ENCODE peak calls at places on chromosomes 3 and 15, in five cellular contexts. C, I, H, R and L are unnamed samples.

GRCh38 chr3:73766599-73767378 is 142.0 kb upstream of the PDZRN3 start:
- DNase-seq in I (no peak), C (no peak), H (no peak), R (no peak), L (no peak)

GRCh38 chr15:33309602-33310276 is 1.0 kb upstream of the RYR3 start:
- DNase-seq in H (no peak), C (peak), R (no peak), I (no peak), L (peak)

GRCh38 chr15:72491768-72492167 is 17.6 kb downstream of the ARIH1 start:
- DNase-seq in I (no peak), H (no peak), C (no peak), R (no peak), L (no peak)

GRCh38 chr3:149442845-149443544 is 31.5 kb upstream of the TM4SF4 start:
- DNase-seq in I (peak), H (peak), R (no peak), C (no peak), L (no peak)

GRCh38 chr3:58691997-58692396 is 25.4 kb upstream of the FAM3D start:
- DNase-seq in R (no peak), C (peak), H (peak), I (no peak), L (peak)

GRCh38 chr3:79297242-79297641 is 470.6 kb downstream of the ROBO1 start:
- DNase-seq in H (no peak), R (peak), I (no peak), C (no peak), L (no peak)

GRCh38 chr15:70098461-70099166 is 897 bp upstream of the TLE3 start:
- DNase-seq in H (peak), I (no peak), R (peak), C (peak), L (peak)

GRCh38 chr3:151347432-151347831 is 18.1 kb upstream of the P2RY13 start:
- DNase-seq in I (no peak), R (no peak), C (no peak), H (no peak), L (no peak)

GRCh38 chr15:98658831-98659699 is 10.7 kb downstream of the IGF1R start:
- DNase-seq in R (peak), I (peak), H (peak), C (peak), L (peak)

GRCh38 chr3:13280856-13281656 is 139.1 kb downstream of the NUP210 start:
- DNase-seq in I (no peak), H (no peak), R (no peak), C (peak), L (no peak)

GRCh38 chr15:96625251-96625650 is 294.8 kb downstream of the NR2F2 start:
- DNase-seq in I (no peak), C (no peak), R (no peak), H (no peak), L (no peak)

GRCh38 chr3:125351152-125351551 is 24.0 kb downstream of the ZNF148 start:
- DNase-seq in I (no peak), R (no peak), C (no peak), H (no peak), L (no peak)

GRCh38 chr15:51087513-51087912 is 7.2 kb downstream of the TNFAIP8L3 start:
- DNase-seq in C (no peak), R (no peak), H (no peak), I (no peak), L (no peak)

GRCh38 chr3:40645883-40646282 is 121.1 kb downstream of the ZNF621 start:
- DNase-seq in C (no peak), R (no peak), H (no peak), I (no peak), L (no peak)

GRCh38 chr15:91100561-91101355 is 701 bp downstream of the SV2B start:
- DNase-seq in H (no peak), I (no peak), R (no peak), C (no peak), L (no peak)

GRCh38 chr3:39177708-39178332 is 14.6 kb downstream of the XIRP1 start:
- DNase-seq in C (peak), R (peak), I (peak), H (peak), L (peak)

GRCh38 chr15:33113666-33114483 is 80.6 kb downstream of the FMN1 start:
- DNase-seq in I (no peak), C (peak), H (no peak), R (no peak), L (no peak)

GRCh38 chr15:80991446-80991845 is 1.8 kb upstream of the MESD start:
- DNase-seq in C (peak), R (no peak), H (no peak), I (no peak), L (no peak)

GRCh38 chr3:173395412-173396181 is 1.9 kb upstream of the NLGN1 start:
- DNase-seq in C (peak), I (no peak), H (peak), R (no peak), L (peak)

GRCh38 chr15:40058476-40059140 is 19.6 kb upstream of the SRP14 start:
- DNase-seq in H (no peak), I (no peak), R (no peak), C (no peak), L (no peak)

GRCh38 chr15:57387644-57388076 is 11.4 kb downstream of the CGNL1 start:
- DNase-seq in I (no peak), H (no peak), R (no peak), C (no peak), L (no peak)

GRCh38 chr3:136954980-136955780 is 2.6 kb upstream of the IL20RB start:
- DNase-seq in H (no peak), R (peak), C (no peak), I (no peak), L (no peak)

GRCh38 chr15:94083467-94083991 is 147.8 kb upstream of the MCTP2 start:
- DNase-seq in C (no peak), R (no peak), I (no peak), H (no peak), L (no peak)

GRCh38 chr3:27467545-27467944 is 16.6 kb downstream of the SLC4A7 start:
- DNase-seq in H (no peak), R (peak), C (peak), I (no peak), L (peak)

GRCh38 chr3:55459838-55460237 is 27.3 kb downstream of the WNT5A start:
- DNase-seq in H (no peak), I (no peak), C (no peak), R (no peak), L (no peak)

GRCh38 chr3:97057365-97057764 is 243.0 kb downstream of the EPHA6 start:
- DNase-seq in H (no peak), I (no peak), R (no peak), C (no peak), L (no peak)

GRCh38 chr15:76342046-76342381 is 5.4 kb downstream of the ISL2 start:
- DNase-seq in C (no peak), R (no peak), I (no peak), H (no peak), L (no peak)

GRCh38 chr3:87761341-87761740 is 297.5 kb downstream of the CGGBP1 start:
- DNase-seq in R (no peak), I (no peak), H (no peak), C (no peak), L (no peak)

GRCh38 chr15:25176616-25176923 is 221.8 kb downstream of the SNRPN start:
- DNase-seq in H (no peak), C (no peak), I (no peak), R (no peak), L (no peak)

GRCh38 chr3:42061042-42061710 is 30.0 kb upstream of the TRAK1 start:
- DNase-seq in I (no peak), H (no peak), R (no peak), C (no peak), L (no peak)

GRCh38 chr3:122076414-122077292 is 21.5 kb downstream of the CD86 start:
- DNase-seq in R (peak), C (no peak), H (no peak), I (no peak), L (no peak)

GRCh38 chr3:122080188-122080587 is 25.0 kb downstream of the CD86 start:
- DNase-seq in H (no peak), R (no peak), C (no peak), I (no peak), L (no peak)

GRCh38 chr3:122077293-122078234 is 22.4 kb downstream of the CD86 start:
- DNase-seq in I (no peak), H (no peak), C (no peak), R (no peak), L (no peak)

GRCh38 chr3:122079524-122079923 is 24.4 kb downstream of the CD86 start:
- DNase-seq in C (no peak), I (no peak), R (no peak), H (no peak), L (no peak)

DNA sequence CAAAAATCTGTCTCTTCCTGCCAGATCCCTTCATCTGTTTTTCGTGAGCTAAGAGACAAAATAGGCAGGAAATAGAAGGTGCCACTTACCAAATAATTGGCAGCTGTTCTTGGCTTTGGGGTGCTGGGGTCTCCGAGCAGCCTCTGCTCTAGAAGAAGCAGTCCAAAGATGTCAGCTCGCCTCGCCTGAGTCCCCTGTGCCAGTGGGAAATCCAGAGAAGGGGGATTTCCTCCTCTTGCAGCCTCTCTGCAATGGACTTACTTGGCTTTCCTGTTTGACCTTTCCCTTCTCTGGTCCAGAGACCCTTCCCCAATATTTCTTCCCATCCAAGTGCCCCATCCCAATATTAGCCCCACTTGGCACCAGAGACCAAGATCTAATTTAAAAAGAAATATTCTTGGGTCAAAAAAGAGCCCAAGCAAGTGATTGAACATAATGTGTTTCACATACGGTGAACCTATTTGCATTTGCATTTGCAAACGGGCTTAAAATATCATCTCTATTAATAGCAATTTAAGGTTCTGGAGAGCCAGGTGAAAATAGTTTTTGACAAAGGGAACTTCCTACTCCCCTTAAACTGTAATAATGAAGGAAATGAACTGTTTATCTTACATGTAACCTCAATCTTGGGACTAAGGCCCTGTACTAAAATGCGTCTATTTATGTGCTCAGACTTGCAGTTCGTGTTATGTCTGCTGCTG is 23.2 kb downstream of the CD86 start:
- DNase-seq in I (no peak), C (no peak), H (no peak), R (no peak), L (no peak)
- TF ChIP-seq JUND in I (no peak), C (no peak), H (no peak), R (no peak), L (no peak)

DNA sequence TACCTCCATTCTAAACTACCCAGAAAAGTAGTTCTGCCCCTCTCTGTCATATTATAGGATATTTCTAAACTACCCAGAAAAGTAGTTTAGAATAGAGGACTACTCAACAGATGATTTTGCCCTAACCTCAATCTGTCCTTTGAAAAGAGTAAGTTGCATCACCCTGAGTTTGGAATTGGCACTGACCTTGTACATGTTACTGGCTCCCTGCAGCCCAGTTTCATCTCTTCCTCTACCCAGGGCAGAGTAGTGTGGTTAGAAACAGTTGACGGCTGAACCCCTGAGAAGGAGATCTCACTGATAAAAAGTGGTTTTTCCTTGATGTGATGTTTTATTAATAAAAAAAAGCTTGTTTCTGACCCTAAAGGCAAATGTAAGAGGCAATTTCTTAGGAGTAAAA is 340.5 kb upstream of the NECTIN3 start:
- DNase-seq in H (no peak), I (no peak), C (no peak), R (no peak), L (no peak)
- TF ChIP-seq JUND in H (no peak), I (no peak), C (no peak), R (no peak), L (no peak)

DNA sequence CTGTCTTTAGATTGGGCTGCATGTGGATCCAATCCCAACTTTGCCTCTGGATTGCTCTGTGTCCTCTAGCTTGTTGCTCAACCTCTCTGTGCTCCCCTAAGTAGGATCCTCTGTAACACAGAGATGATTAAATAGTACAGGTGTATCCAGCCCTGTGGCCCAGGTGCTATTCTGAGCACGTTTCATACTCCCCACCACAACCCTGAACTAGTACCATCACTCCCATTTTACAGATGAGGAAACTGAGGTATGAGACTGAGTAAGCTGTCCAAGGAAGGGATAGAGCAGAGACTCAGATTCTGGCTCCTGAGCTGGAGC is 7.2 kb downstream of the ISG20 start:
- DNase-seq in I (no peak), R (no peak), H (no peak), C (no peak), L (no peak)
- TF ChIP-seq JUND in I (no peak), R (no peak), H (no peak), C (no peak), L (no peak)

GRCh38 chr15:64101018-64101417 is 5.2 kb downstream of the SNX1 start:
- DNase-seq in H (no peak), I (no peak), R (no peak), C (no peak), L (no peak)
- TF ChIP-seq JUND in H (no peak), I (no peak), R (no peak), C (no peak), L (no peak)

DNA sequence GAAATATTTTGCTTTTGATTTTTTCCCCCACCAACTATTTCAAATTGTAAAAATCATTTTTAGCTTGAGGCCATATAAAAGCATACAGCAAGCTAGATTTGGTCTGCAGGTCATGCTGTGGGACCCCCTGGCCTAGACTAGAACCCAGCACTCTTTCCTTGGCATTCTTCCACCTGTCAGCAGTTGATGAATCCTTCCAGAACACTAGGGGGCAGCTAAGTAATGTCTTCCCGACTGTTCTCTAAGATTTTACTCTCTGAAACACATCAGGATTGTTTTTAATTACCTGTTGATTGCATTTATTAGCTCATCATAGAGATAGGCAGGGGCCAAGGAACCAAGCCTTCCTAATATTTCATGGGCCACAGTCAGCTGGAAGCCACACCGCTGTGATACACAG is 174.5 kb downstream of the CACNA1D start:
- DNase-seq in C (peak), H (peak), I (no peak), R (no peak), L (no peak)
- TF ChIP-seq JUND in C (no peak), H (no peak), I (no peak), R (no peak), L (no peak)